ENCODE peak calls at places on chromosome 7, in four cellular contexts. X is AG04450, M is right cardiac atrium, Q is brain microvascular endothelial cell. R is an unnamed sample.

GRCh38 chr7:149733131-149733531 is 40.3 kb downstream of the ZNF467 start:
- DNase-seq in X (no peak), M (no peak), Q (no peak), R (no peak)

GRCh38 chr7:1564603-1565022 is 5.2 kb downstream of the PSMG3 start:
- DNase-seq in X (no peak), M (no peak), Q (no peak), R (no peak)

GRCh38 chr7:101618207-101618839 is 10.8 kb downstream of the MYL10 start:
- DNase-seq in X (no peak), M (no peak), Q (no peak), R (no peak)

GRCh38 chr7:90212149-90212495 is 582 bp downstream of the STEAP2 start:
- DNase-seq in X (no peak), M (no peak), Q (no peak), R (no peak)

GRCh38 chr7:7408001-7408770 is 127.5 kb downstream of the COL28A1 start:
- DNase-seq in X (no peak), M (no peak), Q (no peak), R (no peak)

GRCh38 chr7:24963218-24963617 is 16.8 kb downstream of the OSBPL3 start:
- DNase-seq in X (no peak), M (peak), Q (no peak), R (no peak)

GRCh38 chr7:24587853-24588252 is 14.6 kb downstream of the PALS2 start:
- DNase-seq in X (no peak), M (no peak), Q (no peak), R (no peak)

GRCh38 chr7:106372595-106373318 is 88.0 kb upstream of the NAMPT start:
- DNase-seq in X (no peak), M (no peak), Q (no peak), R (no peak)

GRCh38 chr7:109782806-109783205 is 1213.1 kb downstream of the DNAJB9 start:
- DNase-seq in X (no peak), M (no peak), Q (no peak), R (no peak)

GRCh38 chr7:92260248-92260781 is 14.5 kb downstream of the ANKIB1 start:
- DNase-seq in X (no peak), M (no peak), Q (no peak), R (no peak)

GRCh38 chr7:95199779-95200558 is 124.4 kb downstream of the PON1 start:
- DNase-seq in X (peak), M (peak), Q (peak), R (peak)

GRCh38 chr7:125644113-125644512 is 714.5 kb upstream of the POT1 start:
- DNase-seq in X (no peak), M (no peak), Q (peak), R (no peak)

GRCh38 chr7:26200113-26200443 is 468 bp downstream of the HNRNPA2B1 start:
- DNase-seq in X (no peak), M (peak), Q (no peak), R (peak)

GRCh38 chr7:26199301-26200112 is 1.0 kb downstream of the HNRNPA2B1 start:
- DNase-seq in X (no peak), M (peak), Q (no peak), R (peak)

GRCh38 chr7:26198133-26198780 is 2.3 kb downstream of the HNRNPA2B1 start:
- DNase-seq in X (no peak), M (no peak), Q (no peak), R (no peak)

GRCh38 chr7:26197153-26198115 is 3.1 kb downstream of the HNRNPA2B1 start:
- DNase-seq in X (no peak), M (no peak), Q (no peak), R (no peak)

GRCh38 chr7:26198781-26199169 is 1.8 kb downstream of the HNRNPA2B1 start:
- DNase-seq in X (no peak), M (no peak), Q (no peak), R (no peak)
- H3K27ac ChIP-seq in X (no peak), M (no peak), Q (peak), R (peak)

GRCh38 chr7:82382276-82382675 is 61.3 kb downstream of the CACNA2D1 start:
- DNase-seq in X (no peak), M (no peak), Q (no peak), R (no peak)
- H3K4me3 ChIP-seq in X (no peak), M (no peak), Q (no peak), R (no peak)

DNA sequence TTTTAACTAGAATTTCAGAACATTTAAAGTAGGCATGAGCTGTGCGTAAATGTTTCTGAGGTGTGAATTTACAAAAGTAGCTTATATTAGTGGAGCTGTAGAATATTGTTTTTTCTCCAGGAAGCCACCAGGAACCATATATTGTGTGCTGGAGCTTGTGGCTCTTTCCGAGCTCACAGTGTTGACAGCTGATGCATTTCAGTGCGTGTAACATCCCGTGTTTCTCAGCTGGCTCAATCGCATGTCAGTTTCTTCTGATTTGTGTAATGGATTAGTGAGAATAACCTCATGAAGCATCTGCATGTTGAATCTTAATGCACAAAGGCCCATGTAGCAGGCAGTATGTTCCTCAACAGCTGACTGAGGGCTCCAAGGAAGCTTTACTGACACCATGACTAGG is 39.3 kb downstream of the VKORC1L1 start:
- DNase-seq in X (no peak), M (no peak), Q (no peak), R (no peak)
- H3K27ac ChIP-seq in X (no peak), M (no peak), Q (no peak), R (no peak)

DNA sequence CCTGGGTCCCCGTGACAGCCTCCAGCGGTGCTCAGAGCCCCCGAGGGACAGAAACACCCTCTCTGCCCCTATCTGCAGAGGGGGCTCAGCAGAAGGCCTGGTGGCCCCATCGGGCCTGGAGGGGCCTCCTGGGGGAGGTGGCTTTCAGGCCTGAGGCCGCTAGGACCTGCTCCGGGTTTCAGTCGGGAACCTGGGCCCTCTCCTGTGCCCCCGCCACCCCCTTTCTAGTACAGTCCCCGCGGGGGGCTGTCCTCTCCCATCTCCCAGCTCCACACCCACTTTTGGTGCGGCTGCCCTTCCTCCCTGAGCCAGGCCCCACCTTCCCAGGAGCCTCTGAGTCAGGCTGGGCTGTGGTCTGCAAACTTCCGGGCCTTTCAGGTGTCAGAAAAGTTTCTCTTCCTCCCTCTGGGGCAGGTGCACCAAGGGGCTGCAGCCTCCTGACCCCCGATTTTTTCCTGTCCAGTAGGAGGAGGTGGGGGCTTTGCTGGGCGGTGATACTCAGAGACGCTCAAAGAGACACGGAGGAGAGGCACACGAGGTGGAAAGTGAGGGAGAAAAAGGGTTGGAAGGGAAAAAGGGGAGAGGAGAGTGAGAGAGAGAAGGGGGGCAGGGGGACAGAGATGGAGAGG is 692 bp downstream of the CARD11 start:
- DNase-seq in X (no peak), M (no peak), Q (no peak), R (no peak)
- H3K4me3 ChIP-seq in X (peak), M (no peak), Q (peak), R (no peak)

GRCh38 chr7:130669051-130669700 is 628 bp upstream of the COPG2 start:
- DNase-seq in X (no peak), M (no peak), Q (peak), R (peak)
- H3K27ac ChIP-seq in X (no peak), M (peak), Q (no peak), R (peak)

GRCh38 chr7:135666836-135667235 is 4.5 kb downstream of the STMP1 start:
- DNase-seq in X (no peak), M (no peak), Q (no peak), R (no peak)

GRCh38 chr7:135664046-135664589 is 1.8 kb downstream of the STMP1 start:
- DNase-seq in X (no peak), M (no peak), Q (no peak), R (no peak)

GRCh38 chr7:135662373-135663114 is at the start of gene STMP1:
- DNase-seq in X (peak), M (peak), Q (peak), R (peak)

GRCh38 chr7:135666156-135666555 is 3.8 kb downstream of the STMP1 start:
- DNase-seq in X (no peak), M (no peak), Q (peak), R (no peak)

GRCh38 chr7:135665072-135665471 is 2.8 kb downstream of the STMP1 start:
- DNase-seq in X (no peak), M (no peak), Q (no peak), R (no peak)
- H3K4me3 ChIP-seq in X (no peak), M (no peak), Q (no peak), R (no peak)

GRCh38 chr7:63040966-63041610 is 957.6 kb upstream of the ZNF722 start:
- DNase-seq in X (no peak), M (no peak), Q (no peak), R (no peak)
- H3K27ac ChIP-seq in X (no peak), M (no peak), Q (no peak), R (no peak)

GRCh38 chr7:114852275-114852674 is 69.6 kb upstream of the MDFIC start:
- DNase-seq in X (no peak), M (no peak), Q (no peak), R (no peak)
- H3K4me3 ChIP-seq in X (no peak), M (no peak), Q (no peak), R (no peak)

DNA sequence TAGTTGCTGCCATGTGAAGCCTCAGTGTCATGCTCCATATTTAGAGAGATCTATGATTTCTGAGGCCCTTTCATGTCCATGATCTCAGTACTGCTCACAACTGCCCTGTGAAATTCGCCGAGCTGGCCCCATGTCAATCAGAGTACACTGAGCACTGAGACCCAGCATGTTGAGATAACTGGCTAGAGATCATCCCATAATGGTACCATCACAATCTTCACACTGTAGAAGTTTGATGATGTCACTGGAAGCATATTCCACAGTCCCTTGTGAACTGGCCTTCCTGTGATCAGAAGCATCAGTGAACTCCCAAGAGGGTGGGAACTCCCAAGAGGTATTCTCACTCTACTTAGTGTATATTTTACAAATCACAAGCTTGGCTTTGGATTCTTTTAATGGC is 116.0 kb downstream of the EGFR start:
- DNase-seq in X (no peak), M (no peak), Q (no peak), R (no peak)
- H3K27ac ChIP-seq in X (peak), M (no peak), Q (peak), R (no peak)